ENCODE peak calls at places on chromosomes 13 and 19, in four cellular contexts. One of them, this sample, is unnamed.

GRCh38 chr13:33069365-33069764 is 53.1 kb downstream of the KL start:
- DNase-seq in HS-5: no peak
- DNase-seq in lower lobe of right lung: no peak
- DNase-seq in choroid plexus epithelial cell: peak; percentile 48
- DNase-seq in this sample: no peak

GRCh38 chr19:46603752-46604241 is 2.7 kb downstream of the CALM3 start:
- DNase-seq in lower lobe of right lung: peak; percentile 32
- DNase-seq in choroid plexus epithelial cell: no peak
- DNase-seq in HS-5: no peak
- DNase-seq in this sample: no peak

GRCh38 chr19:47444388-47444821 is 25.1 kb upstream of the MEIS3 start:
- DNase-seq in HS-5: no peak
- DNase-seq in choroid plexus epithelial cell: no peak
- DNase-seq in lower lobe of right lung: no peak
- DNase-seq in this sample: no peak

GRCh38 chr19:49553451-49554271 is 25.9 kb downstream of the RCN3 start:
- DNase-seq in choroid plexus epithelial cell: peak; percentile 70
- DNase-seq in HS-5: peak; percentile 52
- DNase-seq in lower lobe of right lung: no peak
- DNase-seq in this sample: no peak

GRCh38 chr13:110499621-110500281 is 61.8 kb downstream of the RAB20 start:
- DNase-seq in choroid plexus epithelial cell: peak; percentile 40
- DNase-seq in lower lobe of right lung: no peak
- DNase-seq in HS-5: peak; percentile 26
- DNase-seq in this sample: no peak

GRCh38 chr13:21625366-21625765 is 21.4 kb upstream of the MICU2 start:
- DNase-seq in lower lobe of right lung: no peak
- DNase-seq in choroid plexus epithelial cell: peak; percentile 55
- DNase-seq in HS-5: no peak
- DNase-seq in this sample: no peak

GRCh38 chr19:55273978-55274707 is 5.8 kb downstream of the HSPBP1 start:
- DNase-seq in lower lobe of right lung: no peak
- DNase-seq in choroid plexus epithelial cell: no peak
- DNase-seq in HS-5: no peak
- DNase-seq in this sample: no peak

GRCh38 chr19:38233740-38234251 is 9.8 kb upstream of the DPF1 start:
- DNase-seq in choroid plexus epithelial cell: peak; percentile 74
- DNase-seq in HS-5: no peak
- DNase-seq in lower lobe of right lung: peak; percentile 88
- DNase-seq in this sample: no peak

GRCh38 chr13:23889598-23890224 is 511 bp upstream of the MIPEP start:
- DNase-seq in HS-5: no peak
- DNase-seq in choroid plexus epithelial cell: no peak
- DNase-seq in lower lobe of right lung: no peak
- DNase-seq in this sample: no peak

GRCh38 chr19:45881082-45881908 is 4.6 kb downstream of the IRF2BP1 start:
- DNase-seq in HS-5: no peak
- DNase-seq in choroid plexus epithelial cell: no peak
- DNase-seq in lower lobe of right lung: no peak
- DNase-seq in this sample: no peak

GRCh38 chr19:5621945-5622464 is 571 bp downstream of the SAFB2 start:
- DNase-seq in HS-5: no peak
- DNase-seq in lower lobe of right lung: no peak
- DNase-seq in choroid plexus epithelial cell: peak; percentile 12
- DNase-seq in this sample: no peak

This sample was measured in NCI-H1048.